ENCODE peak calls at places on chromosomes 2 and 18, in six cellular contexts. One of them, this sample, is unnamed.

GRCh38 chr2:73114273-73114867 is 1.6 kb upstream of the RAB11FIP5 start:
- DNase-seq in amniotic stem cell: no peak
- DNase-seq in activated T-cell treated with anti-CD3 and anti-CD28 coated beads for 1 hour: no peak
- DNase-seq in CD8-positive, alpha-beta memory T cell: no peak
- DNase-seq in MCF 10A: peak; percentile 20
- DNase-seq in stimulated activated naive CD8-positive, alpha-beta T cell treated with anti-CD3 and anti-CD28 coated beads, Interleukin-15, Interleukin-2, amounts not matched to agents 100 U/mL and 50 U/mL, for 24 hours: no peak
- DNase-seq in this sample: no peak

GRCh38 chr18:68316636-68317035 is 398.3 kb downstream of the TMX3 start:
- DNase-seq in activated T-cell treated with anti-CD3 and anti-CD28 coated beads for 1 hour: no peak
- DNase-seq in MCF 10A: peak; percentile 21
- DNase-seq in CD8-positive, alpha-beta memory T cell: no peak
- DNase-seq in amniotic stem cell: no peak
- DNase-seq in stimulated activated naive CD8-positive, alpha-beta T cell treated with anti-CD3 and anti-CD28 coated beads, Interleukin-15, Interleukin-2, amounts not matched to agents 100 U/mL and 50 U/mL, for 24 hours: no peak
- DNase-seq in this sample: peak; percentile 41

GRCh38 chr2:56889738-56890137 is 705.9 kb downstream of the CCDC85A start:
- DNase-seq in activated T-cell treated with anti-CD3 and anti-CD28 coated beads for 1 hour: no peak
- DNase-seq in CD8-positive, alpha-beta memory T cell: no peak
- DNase-seq in amniotic stem cell: no peak
- DNase-seq in MCF 10A: no peak
- DNase-seq in stimulated activated naive CD8-positive, alpha-beta T cell treated with anti-CD3 and anti-CD28 coated beads, Interleukin-15, Interleukin-2, amounts not matched to agents 100 U/mL and 50 U/mL, for 24 hours: no peak
- DNase-seq in this sample: no peak

GRCh38 chr2:17827306-17827705 is 11.0 kb downstream of the MSGN1 start:
- DNase-seq in MCF 10A: no peak
- DNase-seq in amniotic stem cell: no peak
- DNase-seq in CD8-positive, alpha-beta memory T cell: no peak
- DNase-seq in activated T-cell treated with anti-CD3 and anti-CD28 coated beads for 1 hour: no peak
- DNase-seq in stimulated activated naive CD8-positive, alpha-beta T cell treated with anti-CD3 and anti-CD28 coated beads, Interleukin-15, Interleukin-2, amounts not matched to agents 100 U/mL and 50 U/mL, for 24 hours: no peak
- DNase-seq in this sample: peak; percentile 56

GRCh38 chr18:9913151-9913525 is 678 bp upstream of the VAPA start:
- DNase-seq in stimulated activated naive CD8-positive, alpha-beta T cell treated with anti-CD3 and anti-CD28 coated beads, Interleukin-15, Interleukin-2, amounts not matched to agents 100 U/mL and 50 U/mL, for 24 hours: no peak
- DNase-seq in CD8-positive, alpha-beta memory T cell: no peak
- DNase-seq in activated T-cell treated with anti-CD3 and anti-CD28 coated beads for 1 hour: no peak
- DNase-seq in MCF 10A: no peak
- DNase-seq in amniotic stem cell: no peak
- DNase-seq in this sample: no peak

GRCh38 chr2:157067562-157067961 is 189.9 kb upstream of the GALNT5 start:
- DNase-seq in stimulated activated naive CD8-positive, alpha-beta T cell treated with anti-CD3 and anti-CD28 coated beads, Interleukin-15, Interleukin-2, amounts not matched to agents 100 U/mL and 50 U/mL, for 24 hours: no peak
- DNase-seq in amniotic stem cell: no peak
- DNase-seq in activated T-cell treated with anti-CD3 and anti-CD28 coated beads for 1 hour: no peak
- DNase-seq in MCF 10A: no peak
- DNase-seq in CD8-positive, alpha-beta memory T cell: no peak
- DNase-seq in this sample: no peak

GRCh38 chr2:218400167-218400929 is 680 bp downstream of the CTDSP1 start:
- DNase-seq in MCF 10A: peak; percentile 36
- DNase-seq in amniotic stem cell: no peak
- DNase-seq in stimulated activated naive CD8-positive, alpha-beta T cell treated with anti-CD3 and anti-CD28 coated beads, Interleukin-15, Interleukin-2, amounts not matched to agents 100 U/mL and 50 U/mL, for 24 hours: peak; percentile 53
- DNase-seq in CD8-positive, alpha-beta memory T cell: peak; percentile 30
- DNase-seq in activated T-cell treated with anti-CD3 and anti-CD28 coated beads for 1 hour: no peak
- DNase-seq in this sample: no peak

GRCh38 chr18:8758466-8758865 is 53.1 kb downstream of the MTCL1 start:
- DNase-seq in CD8-positive, alpha-beta memory T cell: no peak
- DNase-seq in MCF 10A: no peak
- DNase-seq in activated T-cell treated with anti-CD3 and anti-CD28 coated beads for 1 hour: no peak
- DNase-seq in stimulated activated naive CD8-positive, alpha-beta T cell treated with anti-CD3 and anti-CD28 coated beads, Interleukin-15, Interleukin-2, amounts not matched to agents 100 U/mL and 50 U/mL, for 24 hours: no peak
- DNase-seq in amniotic stem cell: no peak
- DNase-seq in this sample: no peak

GRCh38 chr2:106990307-106990706 is 104.3 kb upstream of the ST6GAL2 start:
- DNase-seq in activated T-cell treated with anti-CD3 and anti-CD28 coated beads for 1 hour: no peak
- DNase-seq in amniotic stem cell: no peak
- DNase-seq in stimulated activated naive CD8-positive, alpha-beta T cell treated with anti-CD3 and anti-CD28 coated beads, Interleukin-15, Interleukin-2, amounts not matched to agents 100 U/mL and 50 U/mL, for 24 hours: no peak
- DNase-seq in CD8-positive, alpha-beta memory T cell: no peak
- DNase-seq in MCF 10A: no peak
- DNase-seq in this sample: no peak

GRCh38 chr2:20687260-20687772 is 20.4 kb downstream of the GDF7 start:
- DNase-seq in MCF 10A: no peak
- DNase-seq in activated T-cell treated with anti-CD3 and anti-CD28 coated beads for 1 hour: no peak
- DNase-seq in amniotic stem cell: no peak
- DNase-seq in stimulated activated naive CD8-positive, alpha-beta T cell treated with anti-CD3 and anti-CD28 coated beads, Interleukin-15, Interleukin-2, amounts not matched to agents 100 U/mL and 50 U/mL, for 24 hours: no peak
- DNase-seq in CD8-positive, alpha-beta memory T cell: no peak
- DNase-seq in this sample: no peak

GRCh38 chr2:149001496-149001895 is 37.0 kb upstream of the LYPD6B start:
- DNase-seq in stimulated activated naive CD8-positive, alpha-beta T cell treated with anti-CD3 and anti-CD28 coated beads, Interleukin-15, Interleukin-2, amounts not matched to agents 100 U/mL and 50 U/mL, for 24 hours: no peak
- DNase-seq in MCF 10A: no peak
- DNase-seq in activated T-cell treated with anti-CD3 and anti-CD28 coated beads for 1 hour: no peak
- DNase-seq in amniotic stem cell: no peak
- DNase-seq in CD8-positive, alpha-beta memory T cell: no peak
- DNase-seq in this sample: no peak

GRCh38 chr2:112803691-112804521 is 19.6 kb upstream of the IL1A start:
- DNase-seq in MCF 10A: peak; percentile 66
- DNase-seq in CD8-positive, alpha-beta memory T cell: no peak
- DNase-seq in amniotic stem cell: peak; percentile 49
- DNase-seq in stimulated activated naive CD8-positive, alpha-beta T cell treated with anti-CD3 and anti-CD28 coated beads, Interleukin-15, Interleukin-2, amounts not matched to agents 100 U/mL and 50 U/mL, for 24 hours: no peak
- DNase-seq in activated T-cell treated with anti-CD3 and anti-CD28 coated beads for 1 hour: no peak
- DNase-seq in this sample: no peak

GRCh38 chr2:179790235-179790895 is 71.0 kb downstream of the ZNF385B start:
- DNase-seq in stimulated activated naive CD8-positive, alpha-beta T cell treated with anti-CD3 and anti-CD28 coated beads, Interleukin-15, Interleukin-2, amounts not matched to agents 100 U/mL and 50 U/mL, for 24 hours: no peak
- DNase-seq in activated T-cell treated with anti-CD3 and anti-CD28 coated beads for 1 hour: no peak
- DNase-seq in amniotic stem cell: no peak
- DNase-seq in CD8-positive, alpha-beta memory T cell: no peak
- DNase-seq in MCF 10A: peak; percentile 6
- DNase-seq in this sample: no peak

GRCh38 chr2:197145471-197146056 is 165.0 kb downstream of the ANKRD44 start:
- DNase-seq in amniotic stem cell: no peak
- DNase-seq in CD8-positive, alpha-beta memory T cell: no peak
- DNase-seq in MCF 10A: no peak
- DNase-seq in activated T-cell treated with anti-CD3 and anti-CD28 coated beads for 1 hour: no peak
- DNase-seq in stimulated activated naive CD8-positive, alpha-beta T cell treated with anti-CD3 and anti-CD28 coated beads, Interleukin-15, Interleukin-2, amounts not matched to agents 100 U/mL and 50 U/mL, for 24 hours: no peak
- DNase-seq in this sample: peak; percentile 57

GRCh38 chr2:102093662-102094061 is 48.9 kb upstream of the IL1R1 start:
- DNase-seq in MCF 10A: no peak
- DNase-seq in amniotic stem cell: no peak
- DNase-seq in CD8-positive, alpha-beta memory T cell: no peak
- DNase-seq in stimulated activated naive CD8-positive, alpha-beta T cell treated with anti-CD3 and anti-CD28 coated beads, Interleukin-15, Interleukin-2, amounts not matched to agents 100 U/mL and 50 U/mL, for 24 hours: no peak
- DNase-seq in activated T-cell treated with anti-CD3 and anti-CD28 coated beads for 1 hour: no peak
- DNase-seq in this sample: no peak

GRCh38 chr2:110755494-110756078 is 23.2 kb downstream of the ACOXL start:
- DNase-seq in MCF 10A: no peak
- DNase-seq in activated T-cell treated with anti-CD3 and anti-CD28 coated beads for 1 hour: no peak
- DNase-seq in CD8-positive, alpha-beta memory T cell: no peak
- DNase-seq in stimulated activated naive CD8-positive, alpha-beta T cell treated with anti-CD3 and anti-CD28 coated beads, Interleukin-15, Interleukin-2, amounts not matched to agents 100 U/mL and 50 U/mL, for 24 hours: no peak
- DNase-seq in amniotic stem cell: no peak
- DNase-seq in this sample: peak; percentile 12

GRCh38 chr2:78676921-78677696 is 348.4 kb upstream of the REG3G start:
- DNase-seq in MCF 10A: no peak
- DNase-seq in activated T-cell treated with anti-CD3 and anti-CD28 coated beads for 1 hour: no peak
- DNase-seq in stimulated activated naive CD8-positive, alpha-beta T cell treated with anti-CD3 and anti-CD28 coated beads, Interleukin-15, Interleukin-2, amounts not matched to agents 100 U/mL and 50 U/mL, for 24 hours: no peak
- DNase-seq in amniotic stem cell: no peak
- DNase-seq in CD8-positive, alpha-beta memory T cell: no peak
- DNase-seq in this sample: no peak

GRCh38 chr18:48667276-48668254 is 128.7 kb downstream of the CTIF start:
- DNase-seq in activated T-cell treated with anti-CD3 and anti-CD28 coated beads for 1 hour: no peak
- DNase-seq in stimulated activated naive CD8-positive, alpha-beta T cell treated with anti-CD3 and anti-CD28 coated beads, Interleukin-15, Interleukin-2, amounts not matched to agents 100 U/mL and 50 U/mL, for 24 hours: no peak
- DNase-seq in amniotic stem cell: no peak
- DNase-seq in MCF 10A: peak; percentile 5
- DNase-seq in CD8-positive, alpha-beta memory T cell: no peak
- DNase-seq in this sample: no peak

GRCh38 chr18:10660485-10660884 is 134.7 kb downstream of the NAPG start:
- DNase-seq in amniotic stem cell: no peak
- DNase-seq in CD8-positive, alpha-beta memory T cell: no peak
- DNase-seq in stimulated activated naive CD8-positive, alpha-beta T cell treated with anti-CD3 and anti-CD28 coated beads, Interleukin-15, Interleukin-2, amounts not matched to agents 100 U/mL and 50 U/mL, for 24 hours: no peak
- DNase-seq in activated T-cell treated with anti-CD3 and anti-CD28 coated beads for 1 hour: no peak
- DNase-seq in MCF 10A: peak; percentile 27
- DNase-seq in this sample: no peak

GRCh38 chr2:61538920-61539559 is 884 bp upstream of the XPO1 start:
- DNase-seq in amniotic stem cell: no peak
- DNase-seq in stimulated activated naive CD8-positive, alpha-beta T cell treated with anti-CD3 and anti-CD28 coated beads, Interleukin-15, Interleukin-2, amounts not matched to agents 100 U/mL and 50 U/mL, for 24 hours: peak; percentile 63
- DNase-seq in MCF 10A: no peak
- DNase-seq in CD8-positive, alpha-beta memory T cell: peak; percentile 15
- DNase-seq in activated T-cell treated with anti-CD3 and anti-CD28 coated beads for 1 hour: peak; percentile 25
- DNase-seq in this sample: peak; percentile 15